ENCODE peak calls at places on chromosome 19, in six cellular contexts. One of them, this sample, is unnamed.

GRCh38 chr19:38073806-38074685 is 150.0 kb downstream of the DPF1 start:
- DNase-seq in lower leg skin: no peak
- DNase-seq in pancreas: no peak
- DNase-seq in right cardiac atrium: no peak
- DNase-seq in GM04503: no peak
- DNase-seq in mucosa of descending colon: no peak
- DNase-seq in this sample: no peak

GRCh38 chr19:9808855-9809646 is 9.8 kb downstream of the FBXL12 start:
- DNase-seq in right cardiac atrium: no peak
- DNase-seq in GM04503: no peak
- DNase-seq in pancreas: no peak
- DNase-seq in mucosa of descending colon: no peak
- DNase-seq in lower leg skin: no peak
- DNase-seq in this sample: no peak

GRCh38 chr19:55206664-55207500 is 2.4 kb downstream of the PTPRH start:
- DNase-seq in GM04503: peak
- DNase-seq in mucosa of descending colon: peak
- DNase-seq in pancreas: peak
- DNase-seq in lower leg skin: peak
- DNase-seq in right cardiac atrium: peak
- DNase-seq in this sample: no peak

GRCh38 chr19:9936151-9937000 is at the start of gene OLFM2:
- DNase-seq in GM04503: no peak
- DNase-seq in mucosa of descending colon: no peak
- DNase-seq in pancreas: peak
- DNase-seq in right cardiac atrium: peak
- DNase-seq in lower leg skin: no peak
- DNase-seq in this sample: peak

GRCh38 chr19:39401549-39402416 is 4.9 kb upstream of the ZFP36 start:
- DNase-seq in pancreas: peak
- DNase-seq in mucosa of descending colon: peak
- DNase-seq in GM04503: no peak
- DNase-seq in lower leg skin: peak
- DNase-seq in right cardiac atrium: peak
- DNase-seq in this sample: no peak

GRCh38 chr19:57934820-57935665 is at the start of gene ZNF418:
- DNase-seq in right cardiac atrium: peak
- DNase-seq in mucosa of descending colon: peak
- DNase-seq in pancreas: peak
- DNase-seq in lower leg skin: peak
- DNase-seq in GM04503: peak
- DNase-seq in this sample: peak

GRCh38 chr19:38669532-38669931 is 22.1 kb downstream of the ACTN4 start:
- DNase-seq in right cardiac atrium: peak
- DNase-seq in mucosa of descending colon: peak
- DNase-seq in GM04503: no peak
- DNase-seq in pancreas: no peak
- DNase-seq in lower leg skin: no peak
- DNase-seq in this sample: no peak

GRCh38 chr19:54069482-54069881 is 5.8 kb upstream of the VSTM1 start:
- DNase-seq in right cardiac atrium: no peak
- DNase-seq in lower leg skin: no peak
- DNase-seq in mucosa of descending colon: no peak
- DNase-seq in GM04503: no peak
- DNase-seq in pancreas: no peak
- DNase-seq in this sample: no peak

GRCh38 chr19:28710278-28710677 is 502.7 kb downstream of the UQCRFS1 start:
- DNase-seq in GM04503: no peak
- DNase-seq in right cardiac atrium: no peak
- DNase-seq in lower leg skin: no peak
- DNase-seq in pancreas: no peak
- DNase-seq in mucosa of descending colon: no peak
- DNase-seq in this sample: no peak

GRCh38 chr19:45200614-45201013 is 22.0 kb downstream of the BLOC1S3 start:
- DNase-seq in pancreas: no peak
- DNase-seq in lower leg skin: no peak
- DNase-seq in mucosa of descending colon: no peak
- DNase-seq in GM04503: no peak
- DNase-seq in right cardiac atrium: peak
- DNase-seq in this sample: no peak

GRCh38 chr19:13149628-13150186 is 468 bp downstream of the STX10 start:
- DNase-seq in right cardiac atrium: peak
- DNase-seq in lower leg skin: peak
- DNase-seq in mucosa of descending colon: peak
- DNase-seq in GM04503: no peak
- DNase-seq in pancreas: peak
- DNase-seq in this sample: no peak

GRCh38 chr19:5354403-5354802 is 13.8 kb upstream of the PTPRS start:
- DNase-seq in pancreas: no peak
- DNase-seq in lower leg skin: no peak
- DNase-seq in GM04503: no peak
- DNase-seq in mucosa of descending colon: no peak
- DNase-seq in right cardiac atrium: no peak
- DNase-seq in this sample: no peak

GRCh38 chr19:10292789-10293636 is 3.3 kb downstream of the ICAM5 start:
- DNase-seq in pancreas: no peak
- DNase-seq in right cardiac atrium: no peak
- DNase-seq in lower leg skin: no peak
- DNase-seq in GM04503: no peak
- DNase-seq in mucosa of descending colon: peak
- DNase-seq in this sample: no peak